ENCODE peak calls at places on chromosomes 12 and 14, in six cellular contexts. One of them, this sample, is unnamed.

GRCh38 chr12:63098851-63099250 is 52.1 kb downstream of the AVPR1A start:
- DNase-seq in cardiac muscle cell: no peak
- DNase-seq in testis: no peak
- DNase-seq in colonic mucosa: no peak
- DNase-seq in H9: no peak
- DNase-seq in thyroid gland: no peak
- DNase-seq in this sample: no peak

GRCh38 chr14:95225251-95225887 is 68.0 kb upstream of the DICER1 start:
- DNase-seq in cardiac muscle cell: no peak
- DNase-seq in testis: no peak
- DNase-seq in colonic mucosa: no peak
- DNase-seq in H9: no peak
- DNase-seq in thyroid gland: peak; percentile 54
- DNase-seq in this sample: no peak

GRCh38 chr12:59780605-59781135 is 184.8 kb downstream of the SLC16A7 start:
- DNase-seq in cardiac muscle cell: peak; percentile 65
- DNase-seq in testis: no peak
- DNase-seq in colonic mucosa: no peak
- DNase-seq in H9: no peak
- DNase-seq in thyroid gland: no peak
- DNase-seq in this sample: no peak

GRCh38 chr12:109764776-109765492 is 51.3 kb downstream of the FAM222A start:
- DNase-seq in cardiac muscle cell: no peak
- DNase-seq in testis: no peak
- DNase-seq in colonic mucosa: no peak
- DNase-seq in H9: peak; percentile 28
- DNase-seq in thyroid gland: no peak
- DNase-seq in this sample: no peak

GRCh38 chr12:106178582-106178981 is 39.8 kb upstream of the NUAK1 start:
- DNase-seq in cardiac muscle cell: peak; percentile 38
- DNase-seq in testis: no peak
- DNase-seq in colonic mucosa: no peak
- DNase-seq in H9: peak; percentile 50
- DNase-seq in thyroid gland: no peak
- DNase-seq in this sample: no peak

GRCh38 chr14:81940636-81941035 is 407.0 kb upstream of the SEL1L start:
- DNase-seq in cardiac muscle cell: no peak
- DNase-seq in testis: no peak
- DNase-seq in colonic mucosa: no peak
- DNase-seq in H9: no peak
- DNase-seq in thyroid gland: no peak
- DNase-seq in this sample: no peak

GRCh38 chr12:100573168-100573498 is 351 bp upstream of the GAS2L3 start:
- DNase-seq in cardiac muscle cell: no peak
- DNase-seq in testis: no peak
- DNase-seq in colonic mucosa: no peak
- DNase-seq in H9: no peak
- DNase-seq in thyroid gland: no peak
- DNase-seq in this sample: no peak

GRCh38 chr12:18323159-18323558 is 61.8 kb downstream of the PIK3C2G start:
- DNase-seq in cardiac muscle cell: no peak
- DNase-seq in testis: no peak
- DNase-seq in colonic mucosa: no peak
- DNase-seq in H9: no peak
- DNase-seq in thyroid gland: no peak
- DNase-seq in this sample: no peak

GRCh38 chr12:132674561-132674960 is 12.6 kb downstream of the POLE start:
- DNase-seq in cardiac muscle cell: no peak
- DNase-seq in testis: no peak
- DNase-seq in colonic mucosa: no peak
- DNase-seq in H9: no peak
- DNase-seq in thyroid gland: no peak
- DNase-seq in this sample: no peak

GRCh38 chr12:64220046-64220445 is 2.0 kb downstream of the KICS2 start:
- DNase-seq in cardiac muscle cell: no peak
- DNase-seq in testis: no peak
- DNase-seq in colonic mucosa: no peak
- DNase-seq in H9: no peak
- DNase-seq in thyroid gland: no peak
- DNase-seq in this sample: no peak

GRCh38 chr14:33052899-33053400 is 114.3 kb downstream of the NPAS3 start:
- DNase-seq in cardiac muscle cell: no peak
- DNase-seq in testis: no peak
- DNase-seq in colonic mucosa: no peak
- DNase-seq in H9: no peak
- DNase-seq in thyroid gland: no peak
- DNase-seq in this sample: no peak

GRCh38 chr12:1827806-1828805 is 7.7 kb downstream of the LRTM2 start:
- DNase-seq in cardiac muscle cell: no peak
- DNase-seq in testis: no peak
- DNase-seq in colonic mucosa: no peak
- DNase-seq in H9: no peak
- DNase-seq in thyroid gland: no peak
- DNase-seq in this sample: no peak

GRCh38 chr12:1825382-1826102 is 5.2 kb downstream of the LRTM2 start:
- DNase-seq in cardiac muscle cell: peak; percentile 18
- DNase-seq in testis: no peak
- DNase-seq in colonic mucosa: no peak
- DNase-seq in H9: no peak
- DNase-seq in thyroid gland: no peak
- DNase-seq in this sample: no peak

GRCh38 chr12:1826867-1827705 is 6.7 kb downstream of the LRTM2 start:
- DNase-seq in cardiac muscle cell: peak; percentile 32
- DNase-seq in testis: no peak
- DNase-seq in colonic mucosa: no peak
- DNase-seq in H9: no peak
- DNase-seq in thyroid gland: no peak
- DNase-seq in this sample: no peak

GRCh38 chr12:1828863-1829262 is 8.5 kb downstream of the LRTM2 start:
- DNase-seq in cardiac muscle cell: peak; percentile 70
- DNase-seq in testis: no peak
- DNase-seq in colonic mucosa: no peak
- DNase-seq in H9: no peak
- DNase-seq in thyroid gland: no peak
- DNase-seq in this sample: no peak

DNA sequence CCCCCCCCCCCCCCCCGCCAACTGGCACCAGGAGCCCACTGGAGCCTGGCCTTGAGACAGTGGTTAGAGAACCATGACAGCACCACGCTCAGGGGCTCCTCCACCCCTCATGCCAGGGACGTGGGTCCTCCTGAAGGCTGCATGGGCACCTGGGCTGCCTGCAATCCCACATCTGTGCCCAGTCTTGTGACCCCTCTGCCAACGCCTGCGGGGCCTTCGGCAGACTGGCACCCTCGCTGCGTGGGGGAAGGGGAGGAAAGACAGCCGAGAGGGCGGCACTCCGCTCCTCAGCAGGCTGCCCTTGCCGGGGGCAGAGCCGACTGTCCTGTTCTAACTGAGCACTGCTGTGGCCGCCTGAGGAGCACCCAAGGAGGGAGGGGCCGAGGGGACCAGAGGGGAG is 6.0 kb downstream of the LRTM2 start:
- DNase-seq in cardiac muscle cell: no peak
- DNase-seq in testis: no peak
- DNase-seq in colonic mucosa: no peak
- DNase-seq in H9: no peak
- DNase-seq in thyroid gland: no peak
- DNase-seq in this sample: no peak
- H3K27me3 ChIP-seq in cardiac muscle cell: peaks cover 20% of the 10 kb centered on the region
- H3K27me3 ChIP-seq in testis: no peaks in the 10 kb centered on the region
- H3K27me3 ChIP-seq in colonic mucosa: peaks cover 9% of the 10 kb centered on the region
- H3K27me3 ChIP-seq in H9: peaks cover 2% of the 10 kb centered on the region
- H3K27me3 ChIP-seq in thyroid gland: no peaks in the 10 kb centered on the region
- H3K27me3 ChIP-seq in this sample: peaks cover 6% of the 10 kb centered on the region

GRCh38 chr12:65495233-65495632 is 216.8 kb downstream of the MSRB3 start:
- DNase-seq in cardiac muscle cell: no peak
- DNase-seq in testis: no peak
- DNase-seq in colonic mucosa: no peak
- DNase-seq in H9: no peak
- DNase-seq in thyroid gland: no peak
- DNase-seq in this sample: no peak

GRCh38 chr12:65497645-65498044 is 219.2 kb downstream of the MSRB3 start:
- DNase-seq in cardiac muscle cell: no peak
- DNase-seq in testis: no peak
- DNase-seq in colonic mucosa: no peak
- DNase-seq in H9: no peak
- DNase-seq in thyroid gland: no peak
- DNase-seq in this sample: no peak

GRCh38 chr12:65499167-65499566 is 220.7 kb downstream of the MSRB3 start:
- DNase-seq in cardiac muscle cell: no peak
- DNase-seq in testis: no peak
- DNase-seq in colonic mucosa: no peak
- DNase-seq in H9: no peak
- DNase-seq in thyroid gland: no peak
- DNase-seq in this sample: no peak

GRCh38 chr12:65494537-65494936 is 216.1 kb downstream of the MSRB3 start:
- DNase-seq in cardiac muscle cell: peak; percentile 56
- DNase-seq in testis: no peak
- DNase-seq in colonic mucosa: peak; percentile 18
- DNase-seq in H9: no peak
- DNase-seq in thyroid gland: no peak
- DNase-seq in this sample: no peak

DNA sequence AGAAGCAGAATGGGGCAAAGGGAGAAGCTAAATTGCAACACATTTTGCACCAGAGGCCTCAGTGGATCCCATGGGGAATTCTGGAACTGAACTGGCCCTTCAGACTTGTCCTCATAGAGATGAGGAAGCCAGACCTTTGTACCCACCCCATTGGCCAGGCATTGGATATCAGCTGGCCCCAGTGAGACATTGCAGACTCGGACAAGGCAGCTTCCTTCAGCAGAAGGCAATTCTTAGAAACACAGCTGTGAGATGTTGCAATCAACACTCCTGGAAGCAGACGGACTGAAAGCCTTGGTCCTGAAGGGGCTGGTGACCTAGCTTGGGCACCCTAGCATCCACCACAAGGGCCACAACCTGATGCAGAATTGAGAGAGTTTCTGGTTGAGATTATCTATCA is 218.1 kb downstream of the MSRB3 start:
- DNase-seq in cardiac muscle cell: no peak
- DNase-seq in testis: no peak
- DNase-seq in colonic mucosa: no peak
- DNase-seq in H9: no peak
- DNase-seq in thyroid gland: no peak
- DNase-seq in this sample: no peak
- H3K4me1 ChIP-seq in cardiac muscle cell: peaks cover 14% of the 10 kb centered on the region
- H3K4me1 ChIP-seq in testis: peaks cover 5% of the 10 kb centered on the region
- H3K4me1 ChIP-seq in colonic mucosa: no peaks in the 10 kb centered on the region
- H3K4me1 ChIP-seq in H9: peaks cover 5% of the 10 kb centered on the region
- H3K4me1 ChIP-seq in thyroid gland: peaks cover 18% of the 10 kb centered on the region
- H3K4me1 ChIP-seq in this sample: no peaks in the 10 kb centered on the region

GRCh38 chr12:49543221-49543913 is 4.5 kb downstream of the KCNH3 start:
- DNase-seq in cardiac muscle cell: no peak
- DNase-seq in testis: no peak
- DNase-seq in colonic mucosa: no peak
- DNase-seq in H9: no peak
- DNase-seq in thyroid gland: no peak
- DNase-seq in this sample: no peak

GRCh38 chr12:49542592-49543160 is 3.8 kb downstream of the KCNH3 start:
- DNase-seq in cardiac muscle cell: no peak
- DNase-seq in testis: no peak
- DNase-seq in colonic mucosa: no peak
- DNase-seq in H9: no peak
- DNase-seq in thyroid gland: no peak
- DNase-seq in this sample: no peak

GRCh38 chr12:49541911-49542505 is 3.2 kb downstream of the KCNH3 start:
- DNase-seq in cardiac muscle cell: no peak
- DNase-seq in testis: no peak
- DNase-seq in colonic mucosa: no peak
- DNase-seq in H9: no peak
- DNase-seq in thyroid gland: no peak
- DNase-seq in this sample: no peak

GRCh38 chr12:49545815-49546214 is 7.0 kb downstream of the KCNH3 start:
- DNase-seq in cardiac muscle cell: no peak
- DNase-seq in testis: no peak
- DNase-seq in colonic mucosa: no peak
- DNase-seq in H9: no peak
- DNase-seq in thyroid gland: no peak
- DNase-seq in this sample: no peak

DNA sequence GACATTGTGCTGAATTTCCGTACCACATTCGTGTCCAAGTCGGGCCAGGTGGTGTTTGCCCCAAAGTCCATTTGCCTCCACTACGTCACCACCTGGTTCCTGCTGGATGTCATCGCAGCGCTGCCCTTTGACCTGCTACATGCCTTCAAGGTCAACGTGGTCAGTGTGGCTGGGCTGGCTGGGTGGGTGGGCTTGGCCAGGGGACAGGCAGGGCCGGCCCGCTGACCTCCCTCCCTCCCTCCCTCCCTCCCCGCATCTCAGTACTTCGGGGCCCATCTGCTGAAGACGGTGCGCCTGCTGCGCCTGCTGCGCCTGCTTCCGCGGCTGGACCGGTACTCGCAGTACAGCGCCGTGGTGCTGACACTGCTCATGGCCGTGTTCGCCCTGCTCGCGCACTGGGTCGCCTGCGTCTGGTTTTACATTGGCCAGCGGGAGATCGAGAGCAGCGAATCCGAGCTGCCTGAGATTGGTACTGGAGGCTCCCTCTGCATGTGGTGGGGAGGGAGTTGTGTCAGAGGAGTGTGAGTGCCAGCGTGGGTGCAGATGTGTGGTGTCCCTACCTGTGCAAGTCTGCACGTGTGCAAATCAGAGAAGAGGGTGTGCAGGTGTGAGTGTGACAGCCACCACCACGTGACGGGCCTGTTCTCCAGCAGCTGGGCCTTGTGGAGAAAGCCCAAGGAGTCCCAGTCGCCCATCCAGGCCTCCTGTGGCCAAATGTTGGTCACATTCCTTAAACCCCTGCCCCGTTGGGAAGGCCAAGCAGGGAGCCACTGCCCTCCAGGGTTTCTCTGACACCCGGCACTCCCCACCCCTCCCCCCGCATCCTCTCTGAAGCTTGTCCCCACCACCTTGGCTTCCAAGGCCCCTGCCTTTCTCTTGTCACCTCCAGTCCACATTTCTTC is 5.3 kb downstream of the KCNH3 start:
- DNase-seq in cardiac muscle cell: peak; percentile 39
- DNase-seq in testis: no peak
- DNase-seq in colonic mucosa: no peak
- DNase-seq in H9: peak; percentile 61
- DNase-seq in thyroid gland: no peak
- DNase-seq in this sample: no peak
- H3K27me3 ChIP-seq in cardiac muscle cell: peaks cover 99% of the 10 kb centered on the region
- H3K27me3 ChIP-seq in testis: no peaks in the 10 kb centered on the region
- H3K27me3 ChIP-seq in colonic mucosa: peaks cover 11% of the 10 kb centered on the region
- H3K27me3 ChIP-seq in H9: peaks cover 45% of the 10 kb centered on the region
- H3K27me3 ChIP-seq in thyroid gland: no peaks in the 10 kb centered on the region
- H3K27me3 ChIP-seq in this sample: no peaks in the 10 kb centered on the region

DNA sequence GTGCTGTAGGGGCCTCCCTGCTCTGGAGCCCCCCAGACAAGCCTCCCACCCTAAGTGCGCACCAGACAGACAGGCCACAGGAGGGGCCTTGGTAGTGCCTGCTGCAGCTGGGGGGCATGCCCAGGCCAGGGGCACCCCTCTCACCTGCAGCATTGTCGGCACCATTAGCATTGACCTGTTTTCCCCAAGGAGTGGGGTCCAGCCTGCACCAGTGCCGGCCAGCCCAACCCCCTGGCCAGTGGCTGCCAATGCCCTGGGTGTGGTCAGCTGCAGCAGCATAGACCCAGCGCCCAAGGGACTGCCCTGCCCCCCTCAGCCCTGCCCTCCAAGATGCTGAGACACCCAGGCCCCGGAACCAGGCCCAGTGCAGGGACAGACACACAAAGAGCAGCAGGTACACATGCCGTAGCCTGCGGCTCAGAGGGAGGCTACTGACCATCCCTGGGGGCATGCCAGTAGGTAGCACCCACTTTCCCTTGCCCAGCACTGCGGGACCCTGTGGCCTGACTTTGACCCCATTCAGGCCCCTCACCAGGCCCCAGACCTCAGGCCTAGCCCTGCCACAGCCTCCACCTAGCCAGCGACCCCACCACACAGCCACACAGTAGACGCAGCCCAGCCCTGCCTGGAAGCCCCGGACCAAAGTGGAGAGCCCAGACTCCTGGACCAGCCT is 1.0 kb downstream of the AHNAK2 start:
- DNase-seq in cardiac muscle cell: no peak
- DNase-seq in testis: no peak
- DNase-seq in colonic mucosa: no peak
- DNase-seq in H9: no peak
- DNase-seq in thyroid gland: no peak
- DNase-seq in this sample: no peak
- H3K4me1 ChIP-seq in cardiac muscle cell: peaks cover 4% of the 10 kb centered on the region
- H3K4me1 ChIP-seq in testis: peaks cover 16% of the 10 kb centered on the region
- H3K4me1 ChIP-seq in colonic mucosa: peaks cover 35% of the 10 kb centered on the region
- H3K4me1 ChIP-seq in H9: no peaks in the 10 kb centered on the region
- H3K4me1 ChIP-seq in thyroid gland: peaks cover 86% of the 10 kb centered on the region
- H3K4me1 ChIP-seq in this sample: peaks cover 34% of the 10 kb centered on the region